ENCODE peak calls at places on chromosome 2, in four cellular contexts. J is adipocyte, M is NCI-H1105 treated with DMSO at 0.1 percent for 48 hours, B is HEK293T. S is an unnamed sample.

GRCh38 chr2:232142049-232142448 is 180.5 kb downstream of the DIS3L2 start:
- DNase-seq in M (peak; percentile 18), J (peak; percentile 53), B (peak; percentile 47), S (peak; percentile 44)

GRCh38 chr2:39494784-39495251 is 57.7 kb upstream of the MAP4K3 start:
- DNase-seq in M (no peak), J (peak; percentile 85), B (no peak), S (no peak)

GRCh38 chr2:149006883-149007543 is 31.5 kb upstream of the LYPD6B start:
- DNase-seq in B (no peak), J (no peak), M (peak; percentile 12), S (no peak)

GRCh38 chr2:190707726-190708125 is 58.8 kb downstream of the NAB1 start:
- DNase-seq in B (no peak), J (no peak), M (no peak), S (no peak)

GRCh38 chr2:130915595-130916437 is 79.1 kb downstream of the ARHGEF4 start:
- DNase-seq in B (no peak), J (no peak), M (no peak), S (no peak)

GRCh38 chr2:41194235-41194634 is 742.3 kb upstream of the SLC8A1 start:
- DNase-seq in J (peak; percentile 61), M (no peak), B (no peak), S (no peak)

GRCh38 chr2:45329045-45329677 is 281.9 kb downstream of the SRBD1 start:
- DNase-seq in B (no peak), J (no peak), M (no peak), S (no peak)

GRCh38 chr2:19911799-19912509 is 10.2 kb upstream of the TTC32 start:
- DNase-seq in M (no peak), J (peak; percentile 92), B (no peak), S (no peak)

GRCh38 chr2:170714156-170715061 is 728 bp upstream of the SP5 start:
- DNase-seq in M (no peak), J (peak; percentile 15), B (peak; percentile 45), S (peak; percentile 47)

GRCh38 chr2:66478311-66478710 is 43.4 kb downstream of the MEIS1 start:
- DNase-seq in B (no peak), M (no peak), J (no peak), S (no peak)

S was measured in NCI-H345.